ENCODE peak calls at places on chromosomes 12 and 14, in eight cellular contexts. G is naive B cell, E is Calu3, R is kidney glomerular epithelial cell, S is bronchial epithelial cell, T is neural progenitor cell, L is LoVo, Z is nucleus accumbens. W is an unnamed sample.

GRCh38 chr12:3540387-3541320 is 49.7 kb downstream of the PRMT8 start:
- DNase-seq in G (no peak), T (no peak), L (no peak), Z (no peak), S (no peak), E (no peak), R (no peak), W (no peak)

GRCh38 chr12:129762436-129762835 is 141.4 kb downstream of the TMEM132D start:
- DNase-seq in T (no peak), L (no peak), S (no peak), E (no peak), Z (no peak), G (no peak), R (peak), W (no peak)

GRCh38 chr12:120055231-120055630 is 61.3 kb downstream of the RAB35 start:
- DNase-seq in E (no peak), T (no peak), Z (no peak), R (no peak), G (no peak), S (peak), L (no peak), W (no peak)

GRCh38 chr14:77375973-77376372 is 921 bp downstream of the TMED8 start:
- DNase-seq in S (no peak), G (no peak), T (no peak), E (no peak), R (no peak), L (no peak), Z (no peak), W (no peak)

GRCh38 chr12:104748790-104749189 is 209.3 kb downstream of the SLC41A2 start:
- DNase-seq in E (no peak), L (no peak), G (no peak), S (peak), T (no peak), Z (no peak), R (no peak), W (no peak)

GRCh38 chr12:29944269-29945000 is 160.7 kb upstream of the TMTC1 start:
- DNase-seq in T (no peak), Z (no peak), R (no peak), G (no peak), E (no peak), L (no peak), S (peak), W (no peak)

GRCh38 chr14:68148276-68148675 is 328.7 kb downstream of the RAD51B start:
- DNase-seq in S (peak), G (no peak), E (no peak), T (no peak), R (no peak), L (no peak), Z (no peak), W (no peak)

GRCh38 chr14:25140423-25140822 is 90.5 kb upstream of the STXBP6 start:
- DNase-seq in L (no peak), G (no peak), E (no peak), R (no peak), Z (no peak), S (no peak), T (no peak), W (no peak)